ENCODE peak calls at places on chromosomes 11 and 22, in ten cellular contexts. S is psoas muscle; O is stimulated activated CD8-positive, alpha-beta memory T cell treated with anti-CD3 and anti-CD28 coated beads, Interleukin-15, amount 100 ng/mL, for 24 hours; U is CD4-positive, alpha-beta T cell; T is GM23248; Q is endothelial cell; D is AG04450; I is renal cortical epithelial cell; F is HCEC 1CT; J is stimulated activated CD4-positive, alpha-beta T cell treated with anti-CD3 and anti-CD28 coated beads, Interleukin-12 subunit alpha, Interleukin-12 subunit beta, amount 100 ng/mL, for 48 hours. G is an unnamed sample.

GRCh38 chr11:108875134-108875533 is 210.3 kb downstream of the DDX10 start:
- DNase-seq in S (no peak), O (no peak), U (no peak), T (no peak), Q (no peak), D (no peak), I (no peak), F (no peak), J (no peak), G (no peak)

GRCh38 chr22:30386960-30387848 is at the start of gene RNF215:
- DNase-seq in S (peak), O (peak), U (peak), T (peak), Q (peak), D (peak), I (peak), F (peak), J (peak), G (peak)

GRCh38 chr11:2990617-2991476 is 1.3 kb downstream of the NAP1L4 start:
- DNase-seq in S (no peak), O (no peak), U (no peak), T (peak), Q (no peak), D (no peak), I (no peak), F (no peak), J (no peak), G (peak)

GRCh38 chr11:9320047-9320446 is 5.7 kb upstream of the TMEM41B start:
- DNase-seq in S (no peak), O (no peak), U (no peak), T (no peak), Q (no peak), D (no peak), I (no peak), F (no peak), J (no peak), G (no peak)

GRCh38 chr11:6928916-6929315 is 2.7 kb downstream of the ZNF215 start:
- DNase-seq in S (no peak), O (no peak), U (no peak), T (no peak), Q (no peak), D (no peak), I (no peak), F (no peak), J (no peak), G (no peak)

GRCh38 chr11:61142424-61142823 is 18.8 kb downstream of the VPS37C start:
- DNase-seq in S (no peak), O (no peak), U (no peak), T (peak), Q (no peak), D (no peak), I (no peak), F (peak), J (no peak), G (no peak)

GRCh38 chr22:46931414-46931813 is 169.0 kb downstream of the TBC1D22A start:
- DNase-seq in S (no peak), O (no peak), U (no peak), T (no peak), Q (no peak), D (no peak), I (peak), F (peak), J (no peak), G (peak)

GRCh38 chr22:44952863-44953790 is 56.7 kb downstream of the PHF21B start:
- DNase-seq in S (no peak), O (no peak), U (no peak), T (no peak), Q (no peak), D (no peak), I (no peak), F (no peak), J (no peak), G (no peak)

GRCh38 chr11:56885182-56885581 is 103.5 kb upstream of the OR5AK2 start:
- DNase-seq in S (no peak), O (no peak), U (no peak), T (no peak), Q (no peak), D (no peak), I (no peak), F (no peak), J (no peak), G (peak)

GRCh38 chr11:8055836-8056526 is 25.0 kb upstream of the TUB start:
- DNase-seq in S (no peak), O (no peak), U (no peak), T (no peak), Q (no peak), D (no peak), I (no peak), F (no peak), J (no peak), G (no peak)

GRCh38 chr22:36759481-36760159 is 16.3 kb downstream of the IFT27 start:
- DNase-seq in S (no peak), O (no peak), U (no peak), T (no peak), Q (no peak), D (no peak), I (no peak), F (no peak), J (no peak), G (no peak)

GRCh38 chr11:75323609-75324008 is 27.9 kb downstream of the ARRB1 start:
- DNase-seq in S (no peak), O (no peak), U (no peak), T (no peak), Q (no peak), D (no peak), I (peak), F (no peak), J (no peak), G (peak)

GRCh38 chr11:15819679-15820286 is 536.6 kb downstream of the SOX6 start:
- DNase-seq in S (peak), O (no peak), U (no peak), T (peak), Q (peak), D (no peak), I (peak), F (peak), J (no peak), G (peak)

GRCh38 chr11:128632151-128632791 is 44.9 kb upstream of the ETS1 start:
- DNase-seq in S (no peak), O (no peak), U (no peak), T (peak), Q (peak), D (peak), I (peak), F (peak), J (no peak), G (peak)

GRCh38 chr11:9315078-9315688 is 790 bp upstream of the TMEM41B start:
- DNase-seq in S (no peak), O (no peak), U (no peak), T (no peak), Q (peak), D (no peak), I (peak), F (peak), J (no peak), G (no peak)

GRCh38 chr11:19730373-19730772 is 17.7 kb downstream of the NAV2 start:
- DNase-seq in S (peak), O (no peak), U (no peak), T (peak), Q (no peak), D (no peak), I (no peak), F (no peak), J (no peak), G (no peak)